ENCODE peak calls at places on chromosomes 1 and 21, in ten cellular contexts. L is A549, Z is suprapubic skin, W is adrenal gland, A is spleen, B is esophagus squamous epithelium, C is body of pancreas, N is tibial nerve, K is GM12878, E is heart left ventricle. J is an unnamed sample.

GRCh38 chr1:53735681-53736080 is 3.3 kb downstream of the GLIS1 start:
- DNase-seq in L (no peak), A (no peak), B (no peak), K (no peak), N (no peak), E (no peak), Z (no peak), W (no peak), C (no peak), J (no peak)

GRCh38 chr1:48022306-48022705 is 25.1 kb upstream of the TRABD2B start:
- DNase-seq in C (no peak), B (no peak), L (no peak), N (no peak), Z (peak; percentile 13), E (no peak), W (no peak), K (no peak), A (no peak), J (no peak)

GRCh38 chr21:38492002-38492401 is 6.3 kb downstream of the ERG start:
- DNase-seq in C (no peak), E (no peak), K (no peak), A (no peak), W (no peak), B (no peak), N (no peak), Z (no peak), L (no peak), J (no peak)

GRCh38 chr1:37739222-37739621 is 25.7 kb downstream of the EPHA10 start:
- DNase-seq in W (no peak), N (no peak), A (no peak), E (no peak), K (no peak), B (no peak), L (peak; percentile 11), C (peak; percentile 38), Z (no peak), J (no peak)

GRCh38 chr1:54255026-54255425 is 55.1 kb downstream of the MRPL37 start:
- DNase-seq in Z (no peak), N (no peak), L (no peak), K (no peak), C (no peak), E (no peak), W (no peak), A (no peak), B (no peak), J (no peak)

GRCh38 chr1:82540006-82540405 is 739.3 kb downstream of the ADGRL2 start:
- DNase-seq in L (no peak), E (no peak), A (no peak), C (no peak), B (no peak), K (no peak), W (no peak), Z (no peak), N (no peak), J (no peak)

GRCh38 chr1:10631811-10632481 is 157.2 kb downstream of the PEX14 start:
- DNase-seq in C (no peak), N (no peak), W (no peak), Z (no peak), B (no peak), L (no peak), A (peak; percentile 56), K (no peak), E (peak; percentile 19), J (no peak)

GRCh38 chr21:46157987-46158451 is 2.6 kb upstream of the FTCD start:
- DNase-seq in A (no peak), L (no peak), C (no peak), E (no peak), K (no peak), Z (peak; percentile 70), W (peak; percentile 21), N (no peak), B (no peak), J (no peak)

GRCh38 chr1:20322825-20323612 is 32.3 kb downstream of the VWA5B1 start:
- DNase-seq in E (no peak), W (no peak), A (peak; percentile 71), L (no peak), Z (no peak), K (no peak), B (no peak), N (no peak), C (no peak), J (no peak)

GRCh38 chr1:210446479-210446878 is 117.8 kb downstream of the HHAT start:
- DNase-seq in A (peak; percentile 78), E (no peak), L (no peak), N (no peak), K (no peak), W (peak; percentile 55), C (no peak), Z (no peak), B (no peak), J (no peak)

GRCh38 chr1:15201849-15202551 is 45.0 kb upstream of the FHAD1 start:
- DNase-seq in C (peak; percentile 86), E (no peak), K (no peak), Z (no peak), A (no peak), L (peak; percentile 73), N (no peak), W (no peak), B (no peak), J (no peak)

GRCh38 chr1:59375321-59376220 is 78.7 kb downstream of the FGGY start:
- DNase-seq in K (no peak), B (no peak), N (no peak), Z (no peak), C (no peak), E (no peak), L (peak; percentile 9), W (no peak), A (no peak), J (no peak)

GRCh38 chr1:31591425-31592093 is 15.2 kb downstream of the TINAGL1 start:
- DNase-seq in W (no peak), C (no peak), E (no peak), A (no peak), N (no peak), K (no peak), L (peak; percentile 43), B (no peak), Z (no peak), J (no peak)
- H3K27ac ChIP-seq in W (no peak overlapping the region), C (no peak overlapping the region), E (no peak overlapping the region), A (no peak overlapping the region), N (no peak overlapping the region), K (no peak overlapping the region), L (no peak overlapping the region), B (peak overlapping the region; percentile 36), Z (no peak overlapping the region), J (no peak overlapping the region)

DNA sequence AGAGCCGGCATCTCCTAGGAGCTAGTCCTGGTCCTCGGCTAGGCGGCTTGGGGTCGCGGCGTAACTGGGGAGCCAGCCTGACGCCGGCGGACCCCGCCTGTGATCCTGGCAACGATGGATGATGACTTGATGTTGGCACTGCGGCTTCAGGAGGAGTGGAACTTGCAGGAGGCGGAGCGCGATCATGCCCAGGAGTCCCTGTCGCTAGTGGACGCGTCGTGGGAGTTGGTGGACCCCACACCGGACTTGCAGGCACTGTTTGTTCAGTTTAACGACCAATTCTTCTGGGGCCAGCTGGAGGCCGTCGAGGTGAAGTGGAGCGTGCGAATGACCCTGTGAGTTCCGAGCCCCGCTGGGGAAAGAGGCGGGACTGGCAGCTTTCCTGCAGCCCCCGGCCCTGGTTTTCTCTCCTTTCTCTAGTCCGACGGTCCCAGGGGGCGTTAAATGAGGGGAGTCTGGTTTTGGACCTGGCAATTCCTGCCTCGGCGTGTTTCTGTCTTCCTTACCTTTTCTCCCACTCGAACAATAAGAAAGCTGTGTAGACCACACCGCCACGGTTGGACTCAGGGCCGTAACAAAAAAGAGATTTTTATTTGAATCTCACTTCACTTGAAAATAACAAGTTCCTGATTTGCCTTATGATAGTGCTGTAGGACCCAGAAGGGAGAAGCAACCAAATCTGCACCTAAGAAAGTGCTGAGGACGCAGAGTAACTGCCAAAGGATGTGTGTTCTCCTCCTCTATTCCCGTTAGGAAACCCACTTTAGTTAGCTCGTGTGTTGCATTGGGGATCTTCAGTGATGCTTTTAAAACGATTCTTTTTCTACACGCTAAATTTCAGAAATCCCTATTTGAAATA is at the start of gene SPRTN:
- DNase-seq in A (no peak), N (no peak), C (no peak), W (no peak), L (no peak), B (no peak), K (no peak), E (no peak), Z (peak; percentile 94), J (no peak)
- TF ChIP-seq POLR2A in A (no peak), N (no peak), C (no peak), W (no peak), L (peak; percentile 63), B (no peak), K (peak; percentile 63), E (no peak), Z (no peak), J (no peak)

DNA sequence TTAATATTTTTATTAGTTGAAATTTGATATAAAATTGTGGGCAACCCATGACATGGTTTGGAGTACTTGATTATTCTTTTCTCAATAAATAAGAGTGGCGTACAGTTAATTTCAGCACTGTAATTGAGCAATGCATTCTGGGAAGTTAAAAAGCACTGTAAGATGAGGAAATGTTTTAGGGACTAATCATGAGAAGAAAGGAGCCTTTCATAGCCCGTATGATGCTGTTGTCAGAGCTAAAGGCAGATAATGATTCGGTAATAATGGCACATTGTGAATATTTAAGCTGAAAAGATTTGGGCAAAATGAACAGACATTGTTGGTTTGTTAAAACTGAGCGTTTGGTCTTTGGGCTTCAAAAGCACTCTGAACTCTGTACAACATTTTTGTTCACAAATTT is 139.3 kb downstream of the NFIA start:
- DNase-seq in Z (no peak), C (no peak), N (no peak), K (no peak), B (no peak), A (no peak), E (no peak), L (no peak), W (no peak), J (no peak)
- H3K27ac ChIP-seq in Z (no peak overlapping the region), C (no peak overlapping the region), N (peak overlapping the region; percentile 7), K (no peak overlapping the region), B (no peak overlapping the region), A (no peak overlapping the region), E (no peak overlapping the region), L (no peak overlapping the region), W (no peak overlapping the region), J (no peak overlapping the region)

GRCh38 chr1:26434161-26434752 is 2.1 kb downstream of the DHDDS start:
- DNase-seq in B (no peak), Z (no peak), C (no peak), L (no peak), W (no peak), E (no peak), K (no peak), N (no peak), A (no peak), J (no peak)

GRCh38 chr1:26438041-26438440 is 5.9 kb downstream of the DHDDS start:
- DNase-seq in W (no peak), L (no peak), C (no peak), E (no peak), A (no peak), B (no peak), K (no peak), Z (no peak), N (no peak), J (no peak)

GRCh38 chr1:26429741-26430140 is 2.4 kb upstream of the DHDDS start:
- DNase-seq in L (no peak), K (no peak), B (no peak), A (no peak), C (no peak), N (no peak), E (no peak), W (no peak), Z (no peak), J (no peak)

GRCh38 chr1:26432793-26433192 is 672 bp downstream of the DHDDS start:
- DNase-seq in L (no peak), A (no peak), K (no peak), N (no peak), W (no peak), C (no peak), B (no peak), E (no peak), Z (no peak), J (no peak)

GRCh38 chr1:26431979-26432695 is at the start of gene DHDDS:
- DNase-seq in K (peak; percentile 95), N (peak; percentile 96), E (peak; percentile 99), C (peak; percentile 99), A (peak; percentile 99), B (peak; percentile 93), Z (peak; percentile 99), L (peak; percentile 97), W (peak; percentile 98), J (peak; percentile 96)
- TF ChIP-seq POLR2A in K (peak; percentile 96), N (no peak), E (peak; percentile 81), C (peak; percentile 92), A (peak; percentile 60), B (peak; percentile 85), Z (peak; percentile 49), L (peak; percentile 68), W (peak; percentile 64), J (peak; percentile 76)